ENCODE peak calls at places on chromosome 21, in nine cellular contexts. One of them, this sample, is unnamed.

GRCh38 chr21:36847189-36847588 is 119.3 kb downstream of the HLCS start:
- DNase-seq in AG04450: peak; percentile 49
- DNase-seq in thoracic aorta: no peak
- DNase-seq in body of pancreas: no peak
- DNase-seq in testis: no peak
- DNase-seq in lower lobe of right lung: no peak
- DNase-seq in upper lobe of right lung: no peak
- DNase-seq in heart right ventricle: no peak
- DNase-seq in hepatocyte: peak; percentile 55
- DNase-seq in this sample: no peak

GRCh38 chr21:17660449-17660848 is 47.7 kb upstream of the BTG3 start:
- DNase-seq in AG04450: no peak
- DNase-seq in thoracic aorta: no peak
- DNase-seq in body of pancreas: no peak
- DNase-seq in testis: no peak
- DNase-seq in lower lobe of right lung: no peak
- DNase-seq in upper lobe of right lung: no peak
- DNase-seq in heart right ventricle: no peak
- DNase-seq in hepatocyte: peak; percentile 17
- DNase-seq in this sample: no peak

GRCh38 chr21:42654913-42655796 is 1.7 kb downstream of the PDE9A start:
- DNase-seq in AG04450: no peak
- DNase-seq in thoracic aorta: no peak
- DNase-seq in body of pancreas: no peak
- DNase-seq in testis: no peak
- DNase-seq in lower lobe of right lung: no peak
- DNase-seq in upper lobe of right lung: no peak
- DNase-seq in heart right ventricle: no peak
- DNase-seq in hepatocyte: no peak
- DNase-seq in this sample: no peak

GRCh38 chr21:41523175-41523574 is 15.2 kb upstream of the TMPRSS2 start:
- DNase-seq in AG04450: no peak
- DNase-seq in thoracic aorta: no peak
- DNase-seq in body of pancreas: no peak
- DNase-seq in testis: no peak
- DNase-seq in lower lobe of right lung: no peak
- DNase-seq in upper lobe of right lung: no peak
- DNase-seq in heart right ventricle: no peak
- DNase-seq in hepatocyte: no peak
- DNase-seq in this sample: no peak

GRCh38 chr21:42423197-42423675 is 19.5 kb downstream of the UBASH3A start:
- DNase-seq in AG04450: no peak
- DNase-seq in thoracic aorta: no peak
- DNase-seq in body of pancreas: no peak
- DNase-seq in testis: no peak
- DNase-seq in lower lobe of right lung: peak; percentile 31
- DNase-seq in upper lobe of right lung: no peak
- DNase-seq in heart right ventricle: no peak
- DNase-seq in hepatocyte: no peak
- DNase-seq in this sample: no peak

GRCh38 chr21:28229811-28230210 is 762.9 kb downstream of the LTN1 start:
- DNase-seq in AG04450: no peak
- DNase-seq in thoracic aorta: no peak
- DNase-seq in body of pancreas: no peak
- DNase-seq in testis: no peak
- DNase-seq in lower lobe of right lung: no peak
- DNase-seq in upper lobe of right lung: no peak
- DNase-seq in heart right ventricle: no peak
- DNase-seq in hepatocyte: no peak
- DNase-seq in this sample: no peak

GRCh38 chr21:27519357-27519756 is 552.5 kb upstream of the ADAMTS5 start:
- DNase-seq in AG04450: peak; percentile 82
- DNase-seq in thoracic aorta: no peak
- DNase-seq in body of pancreas: no peak
- DNase-seq in testis: no peak
- DNase-seq in lower lobe of right lung: no peak
- DNase-seq in upper lobe of right lung: no peak
- DNase-seq in heart right ventricle: no peak
- DNase-seq in hepatocyte: no peak
- DNase-seq in this sample: no peak

GRCh38 chr21:17585875-17586450 is 26.7 kb downstream of the BTG3 start:
- DNase-seq in AG04450: no peak
- DNase-seq in thoracic aorta: no peak
- DNase-seq in body of pancreas: no peak
- DNase-seq in testis: no peak
- DNase-seq in lower lobe of right lung: no peak
- DNase-seq in upper lobe of right lung: no peak
- DNase-seq in heart right ventricle: no peak
- DNase-seq in hepatocyte: peak; percentile 53
- DNase-seq in this sample: no peak

GRCh38 chr21:30839304-30839703 is 9.7 kb upstream of the KRTAP7-1 start:
- DNase-seq in AG04450: no peak
- DNase-seq in thoracic aorta: no peak
- DNase-seq in body of pancreas: peak; percentile 52
- DNase-seq in testis: peak; percentile 83
- DNase-seq in lower lobe of right lung: no peak
- DNase-seq in upper lobe of right lung: no peak
- DNase-seq in heart right ventricle: no peak
- DNase-seq in hepatocyte: peak; percentile 78
- DNase-seq in this sample: no peak

GRCh38 chr21:38660333-38661295 is 145.1 kb upstream of the ETS2 start:
- DNase-seq in AG04450: no peak
- DNase-seq in thoracic aorta: peak; percentile 18
- DNase-seq in body of pancreas: no peak
- DNase-seq in testis: peak; percentile 19
- DNase-seq in lower lobe of right lung: peak; percentile 53
- DNase-seq in upper lobe of right lung: peak; percentile 68
- DNase-seq in heart right ventricle: peak; percentile 17
- DNase-seq in hepatocyte: peak; percentile 45
- DNase-seq in this sample: no peak

GRCh38 chr21:42988234-42988965 is 14.0 kb downstream of the PKNOX1 start:
- DNase-seq in AG04450: no peak
- DNase-seq in thoracic aorta: no peak
- DNase-seq in body of pancreas: no peak
- DNase-seq in testis: no peak
- DNase-seq in lower lobe of right lung: no peak
- DNase-seq in upper lobe of right lung: no peak
- DNase-seq in heart right ventricle: no peak
- DNase-seq in hepatocyte: no peak
- DNase-seq in this sample: no peak

GRCh38 chr21:41068411-41069304 is 99.3 kb upstream of the BACE2 start:
- DNase-seq in AG04450: peak; percentile 8
- DNase-seq in thoracic aorta: peak; percentile 43
- DNase-seq in body of pancreas: peak; percentile 80
- DNase-seq in testis: peak; percentile 93
- DNase-seq in lower lobe of right lung: peak; percentile 84
- DNase-seq in upper lobe of right lung: peak; percentile 92
- DNase-seq in heart right ventricle: peak; percentile 85
- DNase-seq in hepatocyte: peak; percentile 93
- DNase-seq in this sample: peak; percentile 45

GRCh38 chr21:26795866-26796329 is 49.3 kb downstream of the ADAMTS1 start:
- DNase-seq in AG04450: peak; percentile 96
- DNase-seq in thoracic aorta: no peak
- DNase-seq in body of pancreas: peak; percentile 26
- DNase-seq in testis: peak; percentile 85
- DNase-seq in lower lobe of right lung: no peak
- DNase-seq in upper lobe of right lung: no peak
- DNase-seq in heart right ventricle: no peak
- DNase-seq in hepatocyte: peak; percentile 85
- DNase-seq in this sample: no peak

GRCh38 chr21:36994501-36995189 is 11.9 kb upstream of the RIPPLY3 start:
- DNase-seq in AG04450: no peak
- DNase-seq in thoracic aorta: no peak
- DNase-seq in body of pancreas: no peak
- DNase-seq in testis: peak; percentile 25
- DNase-seq in lower lobe of right lung: no peak
- DNase-seq in upper lobe of right lung: no peak
- DNase-seq in heart right ventricle: no peak
- DNase-seq in hepatocyte: peak; percentile 48
- DNase-seq in this sample: no peak

DNA sequence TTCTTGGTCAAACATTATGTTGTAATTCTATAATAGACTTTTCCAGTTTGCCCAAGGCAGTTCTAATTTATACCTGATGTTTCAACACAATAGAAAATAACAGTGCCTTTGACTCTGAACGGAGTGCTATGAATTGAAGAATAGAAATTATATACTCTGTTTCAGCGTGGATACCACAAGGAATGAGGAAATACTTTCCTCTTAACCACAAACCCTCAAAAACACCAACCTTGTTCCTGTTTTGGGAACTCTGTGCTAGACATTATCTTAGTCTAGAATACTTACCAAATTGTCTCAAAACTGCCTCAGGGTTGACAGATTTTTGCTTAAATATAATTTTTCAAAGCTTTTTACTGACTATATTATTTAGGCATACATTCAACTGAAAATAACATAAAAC is 1629.3 kb downstream of the MRPL39 start:
- DNase-seq in AG04450: no peak
- DNase-seq in thoracic aorta: no peak
- DNase-seq in body of pancreas: no peak
- DNase-seq in testis: no peak
- DNase-seq in lower lobe of right lung: no peak
- DNase-seq in upper lobe of right lung: no peak
- DNase-seq in heart right ventricle: no peak
- DNase-seq in hepatocyte: no peak
- DNase-seq in this sample: no peak
- H3K27ac ChIP-seq in AG04450: no peak overlapping the region
- H3K27ac ChIP-seq in thoracic aorta: no peak overlapping the region
- H3K27ac ChIP-seq in body of pancreas: no peak overlapping the region
- H3K27ac ChIP-seq in testis: no peak overlapping the region
- H3K27ac ChIP-seq in lower lobe of right lung: no peak overlapping the region
- H3K27ac ChIP-seq in upper lobe of right lung: no peak overlapping the region
- H3K27ac ChIP-seq in heart right ventricle: no peak overlapping the region
- H3K27ac ChIP-seq in hepatocyte: no peak overlapping the region
- H3K27ac ChIP-seq in this sample: no peak overlapping the region

GRCh38 chr21:34279285-34279684 is 84.5 kb upstream of the KCNE2 start:
- DNase-seq in AG04450: no peak
- DNase-seq in thoracic aorta: no peak
- DNase-seq in body of pancreas: no peak
- DNase-seq in testis: no peak
- DNase-seq in lower lobe of right lung: no peak
- DNase-seq in upper lobe of right lung: no peak
- DNase-seq in heart right ventricle: no peak
- DNase-seq in hepatocyte: no peak
- DNase-seq in this sample: no peak
- H3K27me3 ChIP-seq in AG04450: peaks cover 20% of the 10 kb centered on the region
- H3K27me3 ChIP-seq in thoracic aorta: no peaks in the 10 kb centered on the region
- H3K27me3 ChIP-seq in body of pancreas: no peaks in the 10 kb centered on the region
- H3K27me3 ChIP-seq in testis: no peaks in the 10 kb centered on the region
- H3K27me3 ChIP-seq in lower lobe of right lung: no peaks in the 10 kb centered on the region
- H3K27me3 ChIP-seq in upper lobe of right lung: no peaks in the 10 kb centered on the region
- H3K27me3 ChIP-seq in heart right ventricle: no peaks in the 10 kb centered on the region
- H3K27me3 ChIP-seq in hepatocyte: no peaks in the 10 kb centered on the region
- H3K27me3 ChIP-seq in this sample: no peaks in the 10 kb centered on the region

GRCh38 chr21:45983981-45984551 is 2.5 kb downstream of the COL6A1 start:
- DNase-seq in AG04450: no peak
- DNase-seq in thoracic aorta: no peak
- DNase-seq in body of pancreas: peak; percentile 20
- DNase-seq in testis: no peak
- DNase-seq in lower lobe of right lung: peak; percentile 49
- DNase-seq in upper lobe of right lung: peak; percentile 68
- DNase-seq in heart right ventricle: peak; percentile 61
- DNase-seq in hepatocyte: no peak
- DNase-seq in this sample: no peak
- H3K27ac ChIP-seq in AG04450: no peak overlapping the region
- H3K27ac ChIP-seq in thoracic aorta: peak overlapping the region; percentile 78
- H3K27ac ChIP-seq in body of pancreas: no peak overlapping the region
- H3K27ac ChIP-seq in testis: no peak overlapping the region
- H3K27ac ChIP-seq in lower lobe of right lung: peak overlapping the region; percentile 49
- H3K27ac ChIP-seq in upper lobe of right lung: peak overlapping the region; percentile 11
- H3K27ac ChIP-seq in heart right ventricle: peak overlapping the region; percentile 88
- H3K27ac ChIP-seq in hepatocyte: no peak overlapping the region
- H3K27ac ChIP-seq in this sample: no peak overlapping the region

GRCh38 chr21:33021667-33022066 is 4.1 kb upstream of the OLIG2 start:
- DNase-seq in AG04450: no peak
- DNase-seq in thoracic aorta: no peak
- DNase-seq in body of pancreas: no peak
- DNase-seq in testis: no peak
- DNase-seq in lower lobe of right lung: no peak
- DNase-seq in upper lobe of right lung: no peak
- DNase-seq in heart right ventricle: no peak
- DNase-seq in hepatocyte: no peak
- DNase-seq in this sample: no peak

GRCh38 chr21:33022489-33022827 is 3.3 kb upstream of the OLIG2 start:
- DNase-seq in AG04450: no peak
- DNase-seq in thoracic aorta: no peak
- DNase-seq in body of pancreas: no peak
- DNase-seq in testis: no peak
- DNase-seq in lower lobe of right lung: no peak
- DNase-seq in upper lobe of right lung: no peak
- DNase-seq in heart right ventricle: no peak
- DNase-seq in hepatocyte: no peak
- DNase-seq in this sample: no peak

GRCh38 chr21:33020558-33021100 is 5.1 kb upstream of the OLIG2 start:
- DNase-seq in AG04450: no peak
- DNase-seq in thoracic aorta: no peak
- DNase-seq in body of pancreas: no peak
- DNase-seq in testis: no peak
- DNase-seq in lower lobe of right lung: no peak
- DNase-seq in upper lobe of right lung: no peak
- DNase-seq in heart right ventricle: no peak
- DNase-seq in hepatocyte: no peak
- DNase-seq in this sample: no peak

GRCh38 chr21:33019885-33020557 is 5.7 kb upstream of the OLIG2 start:
- DNase-seq in AG04450: no peak
- DNase-seq in thoracic aorta: no peak
- DNase-seq in body of pancreas: no peak
- DNase-seq in testis: no peak
- DNase-seq in lower lobe of right lung: no peak
- DNase-seq in upper lobe of right lung: no peak
- DNase-seq in heart right ventricle: no peak
- DNase-seq in hepatocyte: no peak
- DNase-seq in this sample: no peak

GRCh38 chr21:33021150-33021549 is 4.6 kb upstream of the OLIG2 start:
- DNase-seq in AG04450: no peak
- DNase-seq in thoracic aorta: no peak
- DNase-seq in body of pancreas: no peak
- DNase-seq in testis: no peak
- DNase-seq in lower lobe of right lung: no peak
- DNase-seq in upper lobe of right lung: no peak
- DNase-seq in heart right ventricle: no peak
- DNase-seq in hepatocyte: no peak
- DNase-seq in this sample: no peak
- H3K27me3 ChIP-seq in AG04450: peaks cover 92% of the 10 kb centered on the region
- H3K27me3 ChIP-seq in thoracic aorta: no peaks in the 10 kb centered on the region
- H3K27me3 ChIP-seq in body of pancreas: no peaks in the 10 kb centered on the region
- H3K27me3 ChIP-seq in testis: peaks cover 6% of the 10 kb centered on the region
- H3K27me3 ChIP-seq in lower lobe of right lung: peaks cover 99% of the 10 kb centered on the region
- H3K27me3 ChIP-seq in upper lobe of right lung: peaks cover 91% of the 10 kb centered on the region
- H3K27me3 ChIP-seq in heart right ventricle: peaks cover 26% of the 10 kb centered on the region
- H3K27me3 ChIP-seq in hepatocyte: peaks cover 99% of the 10 kb centered on the region
- H3K27me3 ChIP-seq in this sample: peaks cover 97% of the 10 kb centered on the region

GRCh38 chr21:34344584-34344983 is 19.2 kb upstream of the KCNE2 start:
- DNase-seq in AG04450: no peak
- DNase-seq in thoracic aorta: no peak
- DNase-seq in body of pancreas: no peak
- DNase-seq in testis: peak; percentile 11
- DNase-seq in lower lobe of right lung: no peak
- DNase-seq in upper lobe of right lung: no peak
- DNase-seq in heart right ventricle: no peak
- DNase-seq in hepatocyte: no peak
- DNase-seq in this sample: no peak
- H3K27ac ChIP-seq in AG04450: peak overlapping the region; percentile 21
- H3K27ac ChIP-seq in thoracic aorta: peak overlapping the region; percentile 68
- H3K27ac ChIP-seq in body of pancreas: no peak overlapping the region
- H3K27ac ChIP-seq in testis: peak overlapping the region; percentile 50
- H3K27ac ChIP-seq in lower lobe of right lung: no peak overlapping the region
- H3K27ac ChIP-seq in upper lobe of right lung: peak overlapping the region; percentile 69
- H3K27ac ChIP-seq in heart right ventricle: peak overlapping the region; percentile 61
- H3K27ac ChIP-seq in hepatocyte: no peak overlapping the region
- H3K27ac ChIP-seq in this sample: no peak overlapping the region

This sample was measured in CD4-positive, alpha-beta T cell.